ENCODE peak calls at places on chromosomes 7 and 10, in six cellular contexts. O, I, Z, W, T and L are unnamed samples.

GRCh38 chr7:44396931-44397525 is 71.6 kb upstream of the CAMK2B start:
- DNase-seq in W (peak), O (no peak), I (no peak), Z (no peak), T (peak), L (no peak)

GRCh38 chr7:146176790-146177189 is 60.2 kb downstream of the CNTNAP2 start:
- DNase-seq in Z (no peak), W (no peak), I (no peak), O (no peak), T (no peak), L (no peak)

GRCh38 chr10:103692421-103693069 is 162.8 kb downstream of the SH3PXD2A start:
- DNase-seq in Z (no peak), I (no peak), T (no peak), W (no peak), O (no peak), L (no peak)

GRCh38 chr10:23293145-23293724 is 51.4 kb downstream of the C10orf67 start:
- DNase-seq in Z (no peak), O (no peak), W (peak), I (peak), T (no peak), L (no peak)

GRCh38 chr7:130277763-130278643 is 11.3 kb downstream of the CPA2 start:
- DNase-seq in W (peak), I (peak), T (no peak), O (peak), Z (peak), L (no peak)

GRCh38 chr10:101840741-101841453 is 2.7 kb downstream of the KCNIP2 start:
- DNase-seq in W (peak), I (peak), Z (peak), O (peak), T (peak), L (peak)

GRCh38 chr7:97004931-97005763 is at the start of gene DLX6:
- DNase-seq in I (peak), T (no peak), Z (no peak), W (peak), O (no peak), L (peak)

GRCh38 chr7:388961-389701 is 99.2 kb downstream of the FOXL3 start:
- DNase-seq in I (no peak), W (no peak), T (no peak), Z (no peak), O (no peak), L (no peak)

GRCh38 chr7:86846494-86847190 is 202.9 kb downstream of the GRM3 start:
- DNase-seq in O (no peak), I (no peak), W (no peak), T (no peak), Z (no peak), L (no peak)

GRCh38 chr7:48376263-48376662 is 205.0 kb downstream of the ABCA13 start:
- DNase-seq in I (no peak), T (no peak), Z (no peak), O (no peak), W (no peak), L (no peak)

GRCh38 chr7:108650487-108650886 is 80.8 kb downstream of the DNAJB9 start:
- DNase-seq in W (peak), Z (no peak), T (no peak), O (no peak), I (no peak), L (no peak)

GRCh38 chr7:133796778-133797177 is 330.4 kb upstream of the LRGUK start:
- DNase-seq in W (no peak), T (no peak), I (peak), O (no peak), Z (no peak), L (peak)

GRCh38 chr10:7565871-7566270 is 100.9 kb downstream of the ITIH5 start:
- DNase-seq in Z (peak), O (no peak), I (no peak), T (no peak), W (no peak), L (no peak)

GRCh38 chr10:101060951-101061813 is 607 bp upstream of the KAZALD1 start:
- DNase-seq in O (peak), I (peak), Z (peak), T (peak), W (peak), L (peak)

GRCh38 chr10:119817991-119818888 is 54.4 kb downstream of the MCMBP start:
- DNase-seq in T (no peak), I (peak), O (peak), W (peak), Z (peak), L (no peak)

GRCh38 chr7:116776610-116777289 is 85.6 kb upstream of the CAPZA2 start:
- DNase-seq in I (no peak), Z (no peak), W (peak), T (no peak), O (no peak), L (no peak)

GRCh38 chr7:116315293-116315692 is 105.0 kb downstream of the TES start:
- DNase-seq in O (no peak), T (no peak), Z (no peak), W (no peak), I (no peak), L (no peak)

GRCh38 chr10:131746785-131747184 is 154.0 kb upstream of the PPP2R2D start:
- DNase-seq in W (no peak), T (no peak), Z (no peak), I (no peak), O (no peak), L (no peak)

GRCh38 chr10:77034795-77035194 is 602.8 kb downstream of the KCNMA1 start:
- DNase-seq in W (no peak), T (no peak), Z (no peak), O (no peak), I (no peak), L (no peak)

GRCh38 chr7:20825555-20825954 is 38.9 kb upstream of the SP8 start:
- DNase-seq in O (no peak), I (no peak), Z (no peak), W (no peak), T (no peak), L (no peak)

GRCh38 chr10:112376578-112376855 is 2.6 kb downstream of the ACSL5 start:
- DNase-seq in T (no peak), W (no peak), I (no peak), O (no peak), Z (no peak), L (no peak)
- TF ChIP-seq CTCF in T (no peak), W (no peak), I (no peak), O (no peak), Z (no peak), L (no peak)

DNA sequence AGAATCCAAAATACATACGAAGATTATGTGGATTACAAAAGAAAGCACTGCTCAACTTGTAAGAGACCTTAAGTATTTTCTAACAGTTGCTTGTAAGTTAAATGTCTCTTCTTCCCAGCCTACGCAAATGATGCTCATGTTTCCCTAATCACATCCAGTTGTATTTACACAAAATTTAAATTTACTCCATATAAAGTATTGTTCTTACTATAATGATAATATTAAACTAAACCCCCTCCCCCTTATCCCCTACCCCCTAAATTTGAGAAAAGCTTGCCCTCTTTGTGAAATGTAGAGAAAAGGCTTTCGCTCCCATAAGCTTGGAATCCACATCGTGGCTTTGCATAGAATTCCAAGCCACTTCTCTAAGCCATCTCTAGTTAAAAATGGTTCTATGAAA is 29.4 kb downstream of the ANKMY2 start:
- DNase-seq in I (no peak), W (no peak), O (no peak), Z (no peak), T (no peak), L (no peak)
- TF ChIP-seq CTCF in I (no peak), W (no peak), O (no peak), Z (no peak), T (no peak), L (no peak)

GRCh38 chr10:43904301-43904700 is 255.6 kb upstream of the ZNF32 start:
- DNase-seq in T (peak), Z (no peak), W (no peak), O (no peak), I (no peak), L (no peak)
- TF ChIP-seq CTCF in T (no peak), Z (no peak), W (no peak), O (no peak), I (no peak), L (no peak)

GRCh38 chr10:43355749-43356371 is 15.6 kb upstream of the FXYD4 start:
- DNase-seq in W (no peak), T (no peak), O (no peak), I (no peak), Z (no peak), L (no peak)
- TF ChIP-seq CTCF in W (no peak), T (no peak), O (no peak), I (no peak), Z (no peak), L (no peak)

GRCh38 chr10:128324468-128324867 is 198.2 kb upstream of the MKI67 start:
- DNase-seq in O (no peak), Z (no peak), I (no peak), W (no peak), T (no peak), L (no peak)

GRCh38 chr10:128322950-128323349 is 196.7 kb upstream of the MKI67 start:
- DNase-seq in W (no peak), I (no peak), T (no peak), O (no peak), Z (no peak), L (no peak)

GRCh38 chr10:128322106-128322505 is 195.9 kb upstream of the MKI67 start:
- DNase-seq in I (no peak), T (no peak), W (no peak), Z (no peak), O (no peak), L (no peak)

GRCh38 chr10:128325788-128326187 is 199.6 kb upstream of the MKI67 start:
- DNase-seq in T (no peak), I (no peak), Z (no peak), W (no peak), O (no peak), L (no peak)

GRCh38 chr10:128324058-128324457 is 197.8 kb upstream of the MKI67 start:
- DNase-seq in T (no peak), O (peak), Z (no peak), I (no peak), W (no peak), L (no peak)
- TF ChIP-seq CTCF in T (no peak), O (peak), Z (no peak), I (no peak), W (no peak), L (peak)

DNA sequence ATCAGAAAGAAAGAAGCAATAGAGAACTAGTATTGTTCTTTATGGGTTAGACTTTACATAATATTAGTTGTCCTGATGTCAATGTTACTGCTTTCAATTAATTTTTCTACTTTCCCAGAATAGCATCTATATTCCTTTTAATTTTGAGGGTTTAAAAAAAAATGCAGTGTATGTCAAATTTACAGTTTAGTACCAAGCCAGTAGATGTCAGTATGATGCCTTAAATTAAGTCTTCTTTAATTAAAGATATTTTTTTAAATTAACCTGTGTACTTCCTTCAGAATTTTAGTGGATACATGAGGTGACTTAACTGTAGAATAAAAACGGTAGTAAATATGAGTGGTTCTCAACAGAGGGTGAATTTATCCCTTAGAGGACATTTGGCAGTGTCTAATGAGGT is 35.2 kb upstream of the STOX1 start:
- DNase-seq in Z (no peak), T (no peak), W (peak), O (no peak), I (no peak), L (no peak)
- TF ChIP-seq CTCF in Z (peak), T (no peak), W (peak), O (peak), I (peak), L (peak)